ENCODE peak calls at places on chromosomes 5 and 9, in eight cellular contexts. T, S, Q, I, L, R, P and C are unnamed samples.
A peak's percentile ranks its signal among the peaks of the same experiment; 100 is the strongest.

GRCh38 chr5:585556-585955 is 26.6 kb upstream of the CEP72 start:
- DNase-seq in T (no peak), S (no peak), Q (no peak), I (no peak), L (no peak), R (no peak), P (no peak), C (no peak)

GRCh38 chr5:120465281-120465961 is 1.3 kb downstream of the PRR16 start:
- DNase-seq in T (no peak), S (no peak), Q (no peak), I (peak; percentile 65), L (no peak), R (no peak), P (peak; percentile 73), C (peak; percentile 57)

GRCh38 chr5:178462846-178463245 is 127.3 kb downstream of the COL23A1 start:
- DNase-seq in T (no peak), S (no peak), Q (no peak), I (no peak), L (no peak), R (no peak), P (no peak), C (no peak)

GRCh38 chr9:76562511-76562911 is 103.5 kb downstream of the GCNT1 start:
- DNase-seq in T (no peak), S (peak; percentile 50), Q (no peak), I (no peak), L (no peak), R (no peak), P (no peak), C (no peak)

GRCh38 chr5:118605761-118606160 is 382.6 kb downstream of the DTWD2 start:
- DNase-seq in T (no peak), S (no peak), Q (no peak), I (no peak), L (no peak), R (no peak), P (no peak), C (no peak)

GRCh38 chr5:14257995-14258403 is 114.9 kb downstream of the TRIO start:
- DNase-seq in T (no peak), S (no peak), Q (no peak), I (no peak), L (no peak), R (no peak), P (no peak), C (no peak)

GRCh38 chr5:33850100-33850594 is 41.6 kb downstream of the ADAMTS12 start:
- DNase-seq in T (no peak), S (peak; percentile 97), Q (no peak), I (no peak), L (no peak), R (peak; percentile 3), P (peak; percentile 52), C (no peak)

GRCh38 chr9:137679249-137679648 is 60.4 kb downstream of the EHMT1 start:
- DNase-seq in T (peak; percentile 97), S (no peak), Q (no peak), I (no peak), L (no peak), R (no peak), P (peak; percentile 82), C (no peak)

GRCh38 chr9:114347675-114348074 is 18.0 kb downstream of the ORM2 start:
- DNase-seq in T (no peak), S (no peak), Q (no peak), I (no peak), L (no peak), R (no peak), P (no peak), C (no peak)

GRCh38 chr5:157855404-157855994 is 3.4 kb downstream of the CLINT1 start:
- DNase-seq in T (peak; percentile 41), S (peak; percentile 47), Q (peak; percentile 14), I (no peak), L (peak; percentile 63), R (peak; percentile 59), P (peak; percentile 73), C (peak; percentile 69)

GRCh38 chr5:14293279-14293678 is 150.1 kb downstream of the TRIO start:
- DNase-seq in T (no peak), S (no peak), Q (no peak), I (no peak), L (no peak), R (no peak), P (no peak), C (no peak)

GRCh38 chr5:88952996-88953643 is 70.1 kb upstream of the MEF2C start:
- DNase-seq in T (peak; percentile 3), S (no peak), Q (no peak), I (no peak), L (no peak), R (no peak), P (no peak), C (no peak)

GRCh38 chr5:9405196-9405754 is 140.6 kb downstream of the SEMA5A start:
- DNase-seq in T (no peak), S (no peak), Q (no peak), I (no peak), L (no peak), R (no peak), P (no peak), C (no peak)

GRCh38 chr5:38653389-38653788 is 96.9 kb upstream of the LIFR start:
- DNase-seq in T (no peak), S (no peak), Q (no peak), I (no peak), L (no peak), R (no peak), P (no peak), C (no peak)

GRCh38 chr5:38299585-38299984 is 41.2 kb downstream of the EGFLAM start:
- DNase-seq in T (no peak), S (no peak), Q (no peak), I (no peak), L (no peak), R (no peak), P (no peak), C (no peak)

GRCh38 chr5:79932510-79933504 is 58.3 kb downstream of the MTX3 start:
- DNase-seq in T (no peak), S (no peak), Q (no peak), I (no peak), L (peak; percentile 67), R (peak; percentile 4), P (no peak), C (no peak)

GRCh38 chr9:18115131-18115530 is 358.8 kb upstream of the ADAMTSL1 start:
- DNase-seq in T (no peak), S (no peak), Q (no peak), I (no peak), L (no peak), R (no peak), P (no peak), C (no peak)

GRCh38 chr5:43000198-43000840 is 39.8 kb downstream of the ANXA2R start:
- DNase-seq in T (no peak), S (peak; percentile 69), Q (no peak), I (peak; percentile 63), L (peak; percentile 40), R (no peak), P (peak; percentile 73), C (no peak)
- H3K4me3 ChIP-seq in T (no peak overlapping the region), S (peak overlapping the region; percentile 55), Q (no peak overlapping the region), I (no peak overlapping the region), L (peak overlapping the region; percentile 41), R (peak overlapping the region; percentile 60), P (peak overlapping the region; percentile 50), C (peak overlapping the region; percentile 29)

GRCh38 chr5:155263381-155263780 is 249.8 kb downstream of the KIF4B start:
- DNase-seq in T (no peak), S (no peak), Q (no peak), I (no peak), L (no peak), R (no peak), P (no peak), C (no peak)

GRCh38 chr5:155258139-155258538 is 244.6 kb downstream of the KIF4B start:
- DNase-seq in T (no peak), S (no peak), Q (peak; percentile 36), I (no peak), L (no peak), R (no peak), P (no peak), C (no peak)

GRCh38 chr5:155259648-155260047 is 246.1 kb downstream of the KIF4B start:
- DNase-seq in T (no peak), S (no peak), Q (no peak), I (no peak), L (no peak), R (no peak), P (no peak), C (no peak)

GRCh38 chr5:155264809-155265208 is 251.3 kb downstream of the KIF4B start:
- DNase-seq in T (no peak), S (no peak), Q (no peak), I (no peak), L (no peak), R (no peak), P (no peak), C (no peak)

GRCh38 chr5:155260798-155261197 is 247.2 kb downstream of the KIF4B start:
- DNase-seq in T (peak; percentile 35), S (no peak), Q (no peak), I (no peak), L (peak; percentile 18), R (peak; percentile 16), P (peak; percentile 70), C (no peak)
- TF ChIP-seq CTCF in T (peak; percentile 56), S (no peak), Q (no peak), I (no peak), L (no peak), R (peak; percentile 31), P (peak; percentile 56), C (peak; percentile 26)

GRCh38 chr9:130308081-130308571 is 42.6 kb downstream of the HMCN2 start:
- DNase-seq in T (no peak), S (no peak), Q (no peak), I (no peak), L (no peak), R (no peak), P (no peak), C (peak; percentile 34)
- H3K4me1 ChIP-seq in T (no peaks in the 10 kb centered on the region), S (no peaks in the 10 kb centered on the region), Q (no peaks in the 10 kb centered on the region), I (no peaks in the 10 kb centered on the region), L (no peaks in the 10 kb centered on the region), R (no peaks in the 10 kb centered on the region), P (no peaks in the 10 kb centered on the region), C (peaks cover 13% of the 10 kb centered on the region)

GRCh38 chr5:113029614-113030013 is 53.0 kb downstream of the DCP2 start:
- DNase-seq in T (no peak), S (no peak), Q (no peak), I (no peak), L (no peak), R (no peak), P (no peak), C (no peak)

GRCh38 chr5:113027431-113027830 is 50.8 kb downstream of the DCP2 start:
- DNase-seq in T (no peak), S (no peak), Q (no peak), I (no peak), L (no peak), R (no peak), P (no peak), C (no peak)

GRCh38 chr5:113025596-113025995 is 49.0 kb downstream of the DCP2 start:
- DNase-seq in T (no peak), S (no peak), Q (no peak), I (no peak), L (no peak), R (no peak), P (no peak), C (no peak)

GRCh38 chr5:113024298-113024697 is 47.7 kb downstream of the DCP2 start:
- DNase-seq in T (no peak), S (no peak), Q (no peak), I (no peak), L (no peak), R (no peak), P (no peak), C (no peak)

DNA sequence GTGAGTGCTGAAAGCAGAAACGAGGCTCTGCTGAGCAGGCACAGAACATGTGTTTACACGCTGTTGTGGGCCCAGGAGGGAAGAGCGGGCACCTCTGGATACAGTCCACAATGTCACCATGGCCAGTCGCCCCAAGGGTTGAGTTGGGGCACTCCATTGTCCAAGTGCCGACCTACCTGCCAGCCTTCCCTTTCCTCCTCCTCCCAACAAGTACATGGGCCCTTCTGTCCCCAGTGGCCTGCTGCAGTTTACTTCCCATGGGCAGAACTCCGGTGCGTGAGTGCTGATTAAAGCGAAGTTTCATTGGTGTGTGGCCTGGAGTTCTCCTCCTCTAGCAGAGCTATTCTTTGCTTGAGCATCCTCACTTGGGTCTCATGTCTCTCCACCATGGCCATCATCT is 50.4 kb downstream of the DCP2 start:
- DNase-seq in T (no peak), S (no peak), Q (no peak), I (no peak), L (no peak), R (no peak), P (no peak), C (no peak)
- H3K4me3 ChIP-seq in T (no peak overlapping the region), S (no peak overlapping the region), Q (no peak overlapping the region), I (no peak overlapping the region), L (no peak overlapping the region), R (no peak overlapping the region), P (no peak overlapping the region), C (no peak overlapping the region)